ENCODE peak calls at places on chromosome X, in five cellular contexts. O, C, Z, B and T are unnamed samples.

GRCh38 chrX:80765226-80765625 is 44.5 kb downstream of the BRWD3 start:
- DNase-seq in O (no peak), C (no peak), Z (no peak), B (no peak), T (no peak)

GRCh38 chrX:46235778-46236177 is 309.4 kb downstream of the ZNF674 start:
- DNase-seq in O (no peak), C (no peak), Z (no peak), B (no peak), T (no peak)

GRCh38 chrX:4805559-4805958 is 1092.1 kb upstream of the PRKX start:
- DNase-seq in O (no peak), C (no peak), Z (no peak), B (no peak), T (no peak)

GRCh38 chrX:137431693-137432488 is 134.0 kb upstream of the ZIC3 start:
- DNase-seq in O (no peak), C (no peak), Z (no peak), B (no peak), T (no peak)

GRCh38 chrX:136953867-136954787 is 73.6 kb upstream of the RBMX start:
- DNase-seq in O (peak), C (peak), Z (peak), B (peak), T (peak)

GRCh38 chrX:41732260-41732659 is 8.3 kb downstream of the GPR82 start:
- DNase-seq in O (no peak), C (no peak), Z (no peak), B (no peak), T (no peak)

GRCh38 chrX:103919336-103919682 is 43.1 kb upstream of the TMSB15B start:
- DNase-seq in O (peak), C (no peak), Z (no peak), B (no peak), T (no peak)

GRCh38 chrX:2507904-2508630 is 7.3 kb upstream of the DHRSX start:
- DNase-seq in O (no peak), C (no peak), Z (no peak), B (no peak), T (no peak)

GRCh38 chrX:65300104-65300809 is 234.3 kb downstream of the LAS1L start:
- DNase-seq in O (no peak), C (no peak), Z (no peak), B (no peak), T (no peak)

GRCh38 chrX:41238543-41238942 is 95.4 kb upstream of the DDX3X start:
- DNase-seq in O (no peak), C (no peak), Z (no peak), B (no peak), T (peak)

GRCh38 chrX:130083656-130084382 is 26.5 kb downstream of the ELF4 start:
- DNase-seq in O (no peak), C (no peak), Z (no peak), B (no peak), T (no peak)